ENCODE peak calls at places on chromosome 3, in nine cellular contexts. R is neural progenitor cell, K is right lobe of liver, T is suprapubic skin, P is stomach, I is ascending aorta, N is hepatocyte, J is OCI-LY7, V is IMR-90. M is an unnamed sample.
A peak's percentile ranks its signal among the peaks of the same experiment; 100 is the strongest.

GRCh38 chr3:23019596-23020300 is 183.4 kb upstream of the UBE2E2 start:
- DNase-seq in J (no peak), P (no peak), N (no peak), K (no peak), V (no peak), I (no peak), R (no peak), T (no peak), M (no peak)

GRCh38 chr3:61877359-61877770 is 316.0 kb downstream of the PTPRG start:
- DNase-seq in I (no peak), T (no peak), J (peak; percentile 8), K (no peak), R (peak; percentile 64), P (no peak), V (no peak), N (peak; percentile 29), M (peak; percentile 11)

GRCh38 chr3:2375371-2375770 is 276.7 kb downstream of the CNTN4 start:
- DNase-seq in N (no peak), J (no peak), I (no peak), R (peak; percentile 8), V (no peak), P (no peak), K (no peak), T (no peak), M (no peak)

GRCh38 chr3:52456169-52456799 is 880 bp downstream of the NISCH start:
- DNase-seq in K (no peak), T (no peak), R (peak; percentile 52), N (peak; percentile 48), V (peak; percentile 20), I (no peak), P (no peak), J (peak; percentile 21), M (no peak)

GRCh38 chr3:26921054-26921453 is 298.5 kb downstream of the LRRC3B start:
- DNase-seq in J (no peak), I (no peak), V (no peak), K (no peak), R (no peak), T (no peak), N (no peak), P (no peak), M (no peak)

GRCh38 chr3:119352235-119352634 is 58.1 kb downstream of the ARHGAP31 start:
- DNase-seq in J (peak; percentile 72), V (peak; percentile 31), K (no peak), R (no peak), P (no peak), N (no peak), T (no peak), I (no peak), M (peak; percentile 41)

GRCh38 chr3:45737222-45737621 is 48.0 kb downstream of the SACM1L start:
- DNase-seq in K (no peak), I (no peak), P (no peak), N (no peak), R (no peak), J (no peak), T (no peak), V (no peak), M (no peak)

GRCh38 chr3:190180268-190180667 is 59.6 kb upstream of the P3H2 start:
- DNase-seq in V (peak; percentile 78), R (no peak), N (no peak), I (no peak), T (no peak), J (no peak), P (no peak), K (no peak), M (peak; percentile 93)

GRCh38 chr3:131326307-131326706 is 55.3 kb upstream of the NUDT16 start:
- DNase-seq in T (no peak), N (no peak), R (no peak), P (no peak), K (no peak), I (no peak), J (no peak), V (no peak), M (peak; percentile 79)

GRCh38 chr3:194604126-194604525 is 29.1 kb downstream of the TMEM44 start:
- DNase-seq in P (no peak), V (no peak), T (no peak), J (no peak), K (no peak), R (no peak), I (no peak), N (no peak), M (no peak)

GRCh38 chr3:178083906-178084823 is 452.1 kb upstream of the KCNMB2 start:
- DNase-seq in R (peak; percentile 43), I (no peak), P (no peak), K (no peak), V (no peak), N (peak; percentile 11), T (no peak), J (no peak), M (no peak)

DNA sequence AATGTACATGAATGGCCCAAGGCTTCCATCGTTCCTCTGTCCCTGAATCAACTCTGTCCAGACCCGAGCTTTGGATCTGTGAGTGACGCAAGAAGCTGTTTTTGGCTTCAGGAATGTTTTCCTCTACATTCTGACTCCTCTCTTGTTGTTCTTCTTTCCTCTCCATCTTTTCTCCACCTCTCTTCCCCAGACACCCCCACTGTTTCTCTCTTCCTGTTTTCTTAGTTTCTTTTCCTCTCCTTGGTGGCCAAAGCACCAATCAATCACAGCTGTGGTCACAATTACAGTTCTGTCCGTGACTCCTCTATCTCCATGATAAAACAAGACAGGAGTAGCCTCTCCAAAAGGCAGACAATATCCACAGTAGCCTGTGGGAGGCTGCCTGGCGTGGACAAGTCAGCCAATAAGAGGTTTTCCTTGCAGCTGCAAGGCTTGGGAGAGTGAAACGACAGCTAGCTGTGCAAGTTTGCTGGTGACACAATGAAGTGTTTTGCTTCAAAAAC is 4.9 kb upstream of the TMEM212 start:
- DNase-seq in T (peak; percentile 70), V (peak; percentile 78), P (no peak), J (no peak), R (peak; percentile 31), K (no peak), N (no peak), I (no peak), M (no peak)
- H3K4me3 ChIP-seq in T (peak overlapping the region; percentile 23), V (peak overlapping the region; percentile 24), P (no peak overlapping the region), J (no peak overlapping the region), R (no peak overlapping the region), K (no peak overlapping the region), N (no peak overlapping the region), I (peak overlapping the region; percentile 40), M (no peak overlapping the region)

GRCh38 chr3:99114565-99115291 is 213.2 kb upstream of the DCBLD2 start:
- DNase-seq in T (no peak), J (peak; percentile 3), P (no peak), K (no peak), R (peak; percentile 75), N (peak; percentile 26), I (no peak), V (peak; percentile 69), M (peak; percentile 48)
- TF ChIP-seq CTCF in T (no peak), J (peak; percentile 48), P (no peak), K (peak; percentile 23), R (peak; percentile 74), N (peak; percentile 29), I (no peak), V (peak; percentile 93), M (peak; percentile 79)

DNA sequence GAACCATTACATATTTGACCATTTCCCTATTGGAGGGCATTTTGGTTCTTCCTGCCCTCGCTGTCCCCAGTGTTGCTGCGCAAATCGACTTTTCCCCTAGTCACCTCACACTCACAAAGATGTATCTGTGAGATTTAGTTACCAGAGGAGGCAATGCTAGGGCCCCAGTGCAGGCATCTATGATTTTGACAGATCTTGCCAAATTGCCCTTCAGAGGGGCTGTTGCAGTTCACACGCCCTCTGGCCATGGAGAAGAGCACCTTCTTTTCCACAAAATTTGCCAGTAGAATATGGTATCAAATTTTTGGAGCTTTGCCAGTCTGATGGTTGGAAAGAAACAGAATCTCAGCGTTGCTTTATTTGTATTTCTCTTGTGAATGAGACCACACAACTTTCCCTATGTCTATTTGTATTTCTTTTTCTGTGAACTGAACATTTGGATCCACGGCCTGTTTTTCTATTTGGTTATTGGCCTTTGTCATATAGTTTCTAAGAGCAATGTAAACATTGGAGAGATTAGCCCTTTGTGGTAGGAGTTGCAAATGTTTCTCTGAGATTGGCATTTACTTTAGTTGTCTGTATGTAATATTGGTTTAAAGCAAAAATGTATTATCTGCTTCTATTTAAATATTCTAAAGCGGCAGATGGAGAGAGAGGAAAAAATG is 66.2 kb downstream of the DNASE1L3 start:
- DNase-seq in K (no peak), I (no peak), J (no peak), V (no peak), T (no peak), N (no peak), P (no peak), R (no peak), M (no peak)
- H3K36me3 ChIP-seq in K (peaks cover 56% of the 10 kb centered on the region), I (peaks cover 99% of the 10 kb centered on the region), J (no peaks in the 10 kb centered on the region), V (peaks cover 80% of the 10 kb centered on the region), T (peaks cover 90% of the 10 kb centered on the region), N (peaks cover 4% of the 10 kb centered on the region), P (peaks cover 94% of the 10 kb centered on the region), R (no peaks in the 10 kb centered on the region), M (peaks cover 63% of the 10 kb centered on the region)

GRCh38 chr3:104291437-104291851 is 1075.3 kb upstream of the ALCAM start:
- DNase-seq in R (peak; percentile 3), N (no peak), T (no peak), I (no peak), P (no peak), V (no peak), K (no peak), J (peak; percentile 15), M (no peak)
- H3K4me3 ChIP-seq in R (no peak overlapping the region), N (no peak overlapping the region), T (peak overlapping the region; percentile 9), I (peak overlapping the region; percentile 36), P (peak overlapping the region; percentile 0), V (peak overlapping the region; percentile 29), K (peak overlapping the region; percentile 4), J (peak overlapping the region; percentile 57), M (no peak overlapping the region)

DNA sequence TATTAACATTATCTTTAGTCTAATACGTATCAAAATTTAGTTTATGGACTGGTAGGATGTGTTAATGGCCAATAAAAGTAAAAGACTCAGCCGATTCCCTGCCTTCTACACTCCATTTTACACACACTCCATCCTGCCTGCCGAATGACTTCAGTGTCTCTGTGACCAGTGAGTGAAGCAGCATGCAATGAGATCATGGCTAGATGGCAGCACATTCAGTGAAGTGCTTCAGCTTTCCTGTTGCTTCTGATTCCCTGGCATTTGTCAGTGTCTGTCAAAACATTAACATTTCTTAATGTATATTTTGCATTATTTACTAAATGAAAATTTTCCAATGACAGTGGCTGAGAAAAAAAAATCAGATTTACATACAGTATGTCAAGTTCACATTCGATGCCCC is 412.0 kb downstream of the FHIT start:
- DNase-seq in T (no peak), V (no peak), K (no peak), N (peak; percentile 5), I (no peak), P (no peak), R (peak; percentile 15), J (no peak), M (peak; percentile 9)
- TF ChIP-seq CTCF in T (no peak), V (no peak), K (no peak), N (peak; percentile 24), I (no peak), P (no peak), R (no peak), J (no peak), M (peak; percentile 1)

M was measured in bronchial epithelial cell.